ENCODE peak calls at places on chromosome 21, in six cellular contexts. One of them, this sample, is unnamed.

GRCh38 chr21:20882462-20883415 is 115.5 kb upstream of the NCAM2 start:
- DNase-seq in WERI-Rb-1: peak; percentile 25
- DNase-seq in dorsolateral prefrontal cortex: peak; percentile 5
- DNase-seq in CD8-positive, alpha-beta T cell: no peak
- DNase-seq in HCT116: peak; percentile 8
- DNase-seq in neuronal stem cell: peak; percentile 44
- DNase-seq in this sample: peak; percentile 31

GRCh38 chr21:36584980-36585940 is 105.3 kb upstream of the CLDN14 start:
- DNase-seq in WERI-Rb-1: peak; percentile 25
- DNase-seq in dorsolateral prefrontal cortex: no peak
- DNase-seq in CD8-positive, alpha-beta T cell: peak; percentile 58
- DNase-seq in HCT116: no peak
- DNase-seq in neuronal stem cell: no peak
- DNase-seq in this sample: peak; percentile 8

GRCh38 chr21:36727886-36728285 is 29.0 kb downstream of the SIM2 start:
- DNase-seq in WERI-Rb-1: no peak
- DNase-seq in dorsolateral prefrontal cortex: no peak
- DNase-seq in CD8-positive, alpha-beta T cell: no peak
- DNase-seq in HCT116: no peak
- DNase-seq in neuronal stem cell: no peak
- DNase-seq in this sample: no peak

GRCh38 chr21:35593000-35593502 is 467.3 kb downstream of the SETD4 start:
- DNase-seq in WERI-Rb-1: no peak
- DNase-seq in dorsolateral prefrontal cortex: no peak
- DNase-seq in CD8-positive, alpha-beta T cell: no peak
- DNase-seq in HCT116: no peak
- DNase-seq in neuronal stem cell: no peak
- DNase-seq in this sample: peak; percentile 47

GRCh38 chr21:23858878-23859277 is 1748.4 kb downstream of the MRPL39 start:
- DNase-seq in WERI-Rb-1: no peak
- DNase-seq in dorsolateral prefrontal cortex: no peak
- DNase-seq in CD8-positive, alpha-beta T cell: no peak
- DNase-seq in HCT116: no peak
- DNase-seq in neuronal stem cell: no peak
- DNase-seq in this sample: no peak

GRCh38 chr21:46229133-46229922 is 754 bp upstream of the LSS start:
- DNase-seq in WERI-Rb-1: no peak
- DNase-seq in dorsolateral prefrontal cortex: peak; percentile 16
- DNase-seq in CD8-positive, alpha-beta T cell: no peak
- DNase-seq in HCT116: no peak
- DNase-seq in neuronal stem cell: peak; percentile 74
- DNase-seq in this sample: no peak

GRCh38 chr21:40512590-40512989 is 334.4 kb downstream of the DSCAM start:
- DNase-seq in WERI-Rb-1: peak; percentile 60
- DNase-seq in dorsolateral prefrontal cortex: no peak
- DNase-seq in CD8-positive, alpha-beta T cell: no peak
- DNase-seq in HCT116: no peak
- DNase-seq in neuronal stem cell: no peak
- DNase-seq in this sample: no peak

GRCh38 chr21:37139902-37140301 is 66.8 kb downstream of the TTC3 start:
- DNase-seq in WERI-Rb-1: no peak
- DNase-seq in dorsolateral prefrontal cortex: no peak
- DNase-seq in CD8-positive, alpha-beta T cell: no peak
- DNase-seq in HCT116: no peak
- DNase-seq in neuronal stem cell: peak; percentile 81
- DNase-seq in this sample: no peak

GRCh38 chr21:41065539-41065938 is 102.4 kb upstream of the BACE2 start:
- DNase-seq in WERI-Rb-1: no peak
- DNase-seq in dorsolateral prefrontal cortex: no peak
- DNase-seq in CD8-positive, alpha-beta T cell: no peak
- DNase-seq in HCT116: no peak
- DNase-seq in neuronal stem cell: no peak
- DNase-seq in this sample: no peak

GRCh38 chr21:40143822-40144525 is 276.7 kb downstream of the PCP4 start:
- DNase-seq in WERI-Rb-1: peak; percentile 74
- DNase-seq in dorsolateral prefrontal cortex: peak; percentile 62
- DNase-seq in CD8-positive, alpha-beta T cell: no peak
- DNase-seq in HCT116: peak; percentile 6
- DNase-seq in neuronal stem cell: peak; percentile 68
- DNase-seq in this sample: peak; percentile 54

GRCh38 chr21:21165063-21165645 is 166.9 kb downstream of the NCAM2 start:
- DNase-seq in WERI-Rb-1: no peak
- DNase-seq in dorsolateral prefrontal cortex: no peak
- DNase-seq in CD8-positive, alpha-beta T cell: no peak
- DNase-seq in HCT116: no peak
- DNase-seq in neuronal stem cell: no peak
- DNase-seq in this sample: no peak

GRCh38 chr21:37557261-37557950 is 190.8 kb downstream of the DYRK1A start:
- DNase-seq in WERI-Rb-1: no peak
- DNase-seq in dorsolateral prefrontal cortex: no peak
- DNase-seq in CD8-positive, alpha-beta T cell: no peak
- DNase-seq in HCT116: no peak
- DNase-seq in neuronal stem cell: no peak
- DNase-seq in this sample: no peak

GRCh38 chr21:35782667-35783066 is 277.7 kb downstream of the SETD4 start:
- DNase-seq in WERI-Rb-1: no peak
- DNase-seq in dorsolateral prefrontal cortex: no peak
- DNase-seq in CD8-positive, alpha-beta T cell: no peak
- DNase-seq in HCT116: no peak
- DNase-seq in neuronal stem cell: no peak
- DNase-seq in this sample: no peak

GRCh38 chr21:34221331-34222030 is 142.3 kb upstream of the KCNE2 start:
- DNase-seq in WERI-Rb-1: no peak
- DNase-seq in dorsolateral prefrontal cortex: no peak
- DNase-seq in CD8-positive, alpha-beta T cell: no peak
- DNase-seq in HCT116: no peak
- DNase-seq in neuronal stem cell: no peak
- DNase-seq in this sample: no peak
- H3K4me3 ChIP-seq in WERI-Rb-1: no peak overlapping the region
- H3K4me3 ChIP-seq in dorsolateral prefrontal cortex: no peak overlapping the region
- H3K4me3 ChIP-seq in CD8-positive, alpha-beta T cell: no peak overlapping the region
- H3K4me3 ChIP-seq in HCT116: no peak overlapping the region
- H3K4me3 ChIP-seq in neuronal stem cell: no peak overlapping the region
- H3K4me3 ChIP-seq in this sample: no peak overlapping the region

DNA sequence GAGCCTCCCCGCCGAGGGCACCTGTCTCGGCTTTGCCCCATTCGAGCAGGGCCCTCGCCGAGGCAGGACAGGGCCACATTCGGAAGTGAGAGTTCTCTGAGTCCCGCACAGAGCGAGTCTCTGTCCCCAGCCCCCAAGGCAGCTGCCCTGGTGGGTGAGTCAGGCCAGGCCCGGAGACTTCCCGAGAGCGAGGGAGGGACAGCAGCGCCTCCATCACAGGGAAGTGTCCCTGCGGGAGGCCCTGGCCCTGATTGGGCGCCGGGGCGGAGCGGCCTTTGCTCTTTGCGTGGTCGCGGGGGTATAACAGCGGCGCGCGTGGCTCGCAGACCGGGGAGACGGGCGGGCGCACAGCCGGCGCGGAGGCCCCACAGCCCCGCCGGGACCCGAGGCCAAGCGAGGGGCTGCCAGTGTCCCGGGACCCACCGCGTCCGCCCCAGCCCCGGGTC is at the start of gene AIRE:
- DNase-seq in WERI-Rb-1: no peak
- DNase-seq in dorsolateral prefrontal cortex: no peak
- DNase-seq in CD8-positive, alpha-beta T cell: no peak
- DNase-seq in HCT116: no peak
- DNase-seq in neuronal stem cell: no peak
- DNase-seq in this sample: no peak
- H3K4me3 ChIP-seq in WERI-Rb-1: no peak within 1 kb of the TSS
- H3K4me3 ChIP-seq in dorsolateral prefrontal cortex: peak within 1 kb of the TSS; percentile 42
- H3K4me3 ChIP-seq in CD8-positive, alpha-beta T cell: no peak within 1 kb of the TSS
- H3K4me3 ChIP-seq in HCT116: no peak within 1 kb of the TSS
- H3K4me3 ChIP-seq in neuronal stem cell: no peak within 1 kb of the TSS
- H3K4me3 ChIP-seq in this sample: no peak within 1 kb of the TSS

GRCh38 chr21:42101246-42101645 is 30.1 kb downstream of the UMODL1 start:
- DNase-seq in WERI-Rb-1: no peak
- DNase-seq in dorsolateral prefrontal cortex: no peak
- DNase-seq in CD8-positive, alpha-beta T cell: no peak
- DNase-seq in HCT116: no peak
- DNase-seq in neuronal stem cell: no peak
- DNase-seq in this sample: no peak

GRCh38 chr21:42102063-42102462 is 30.9 kb downstream of the UMODL1 start:
- DNase-seq in WERI-Rb-1: no peak
- DNase-seq in dorsolateral prefrontal cortex: no peak
- DNase-seq in CD8-positive, alpha-beta T cell: no peak
- DNase-seq in HCT116: no peak
- DNase-seq in neuronal stem cell: no peak
- DNase-seq in this sample: peak; percentile 30

GRCh38 chr21:42103843-42104242 is 32.7 kb downstream of the UMODL1 start:
- DNase-seq in WERI-Rb-1: no peak
- DNase-seq in dorsolateral prefrontal cortex: no peak
- DNase-seq in CD8-positive, alpha-beta T cell: no peak
- DNase-seq in HCT116: no peak
- DNase-seq in neuronal stem cell: no peak
- DNase-seq in this sample: no peak

GRCh38 chr21:42102516-42102915 is 31.4 kb downstream of the UMODL1 start:
- DNase-seq in WERI-Rb-1: no peak
- DNase-seq in dorsolateral prefrontal cortex: no peak
- DNase-seq in CD8-positive, alpha-beta T cell: no peak
- DNase-seq in HCT116: no peak
- DNase-seq in neuronal stem cell: no peak
- DNase-seq in this sample: no peak

GRCh38 chr21:42102946-42103345 is 31.8 kb downstream of the UMODL1 start:
- DNase-seq in WERI-Rb-1: no peak
- DNase-seq in dorsolateral prefrontal cortex: no peak
- DNase-seq in CD8-positive, alpha-beta T cell: no peak
- DNase-seq in HCT116: no peak
- DNase-seq in neuronal stem cell: no peak
- DNase-seq in this sample: no peak
- H3K4me3 ChIP-seq in WERI-Rb-1: no peak overlapping the region
- H3K4me3 ChIP-seq in dorsolateral prefrontal cortex: no peak overlapping the region
- H3K4me3 ChIP-seq in CD8-positive, alpha-beta T cell: no peak overlapping the region
- H3K4me3 ChIP-seq in HCT116: no peak overlapping the region
- H3K4me3 ChIP-seq in neuronal stem cell: no peak overlapping the region
- H3K4me3 ChIP-seq in this sample: no peak overlapping the region

DNA sequence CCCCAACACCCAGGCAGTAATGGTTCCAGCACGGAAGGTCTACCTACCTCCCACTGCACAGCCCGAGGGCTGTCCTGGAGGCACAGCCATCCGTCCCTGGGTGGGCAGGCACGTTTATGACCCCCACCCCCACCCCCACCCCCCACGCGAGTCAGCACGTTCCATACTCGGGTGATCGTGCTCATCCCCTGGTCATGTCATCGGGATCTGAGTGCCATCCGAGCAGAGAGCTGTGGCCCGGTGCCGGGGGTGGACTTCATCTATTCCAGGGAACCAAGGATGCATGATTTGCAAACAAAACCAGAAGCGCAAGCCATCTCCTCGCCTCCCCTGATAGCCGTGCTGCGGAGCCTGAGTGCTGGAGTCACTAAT is 1.1 kb downstream of the TSPEAR start:
- DNase-seq in WERI-Rb-1: peak; percentile 6
- DNase-seq in dorsolateral prefrontal cortex: no peak
- DNase-seq in CD8-positive, alpha-beta T cell: no peak
- DNase-seq in HCT116: no peak
- DNase-seq in neuronal stem cell: no peak
- DNase-seq in this sample: peak; percentile 17
- H3K4me3 ChIP-seq in WERI-Rb-1: no peak overlapping the region
- H3K4me3 ChIP-seq in dorsolateral prefrontal cortex: no peak overlapping the region
- H3K4me3 ChIP-seq in CD8-positive, alpha-beta T cell: no peak overlapping the region
- H3K4me3 ChIP-seq in HCT116: no peak overlapping the region
- H3K4me3 ChIP-seq in neuronal stem cell: no peak overlapping the region
- H3K4me3 ChIP-seq in this sample: no peak overlapping the region

GRCh38 chr21:38913120-38913975 is 107.6 kb downstream of the ETS2 start:
- DNase-seq in WERI-Rb-1: no peak
- DNase-seq in dorsolateral prefrontal cortex: no peak
- DNase-seq in CD8-positive, alpha-beta T cell: no peak
- DNase-seq in HCT116: peak; percentile 77
- DNase-seq in neuronal stem cell: peak; percentile 30
- DNase-seq in this sample: peak; percentile 86
- H3K4me3 ChIP-seq in WERI-Rb-1: no peak overlapping the region
- H3K4me3 ChIP-seq in dorsolateral prefrontal cortex: no peak overlapping the region
- H3K4me3 ChIP-seq in CD8-positive, alpha-beta T cell: no peak overlapping the region
- H3K4me3 ChIP-seq in HCT116: peak overlapping the region; percentile 52
- H3K4me3 ChIP-seq in neuronal stem cell: no peak overlapping the region
- H3K4me3 ChIP-seq in this sample: no peak overlapping the region

GRCh38 chr21:26800455-26801454 is 44.5 kb downstream of the ADAMTS1 start:
- DNase-seq in WERI-Rb-1: no peak
- DNase-seq in dorsolateral prefrontal cortex: no peak
- DNase-seq in CD8-positive, alpha-beta T cell: no peak
- DNase-seq in HCT116: no peak
- DNase-seq in neuronal stem cell: no peak
- DNase-seq in this sample: no peak
- H3K4me3 ChIP-seq in WERI-Rb-1: no peak overlapping the region
- H3K4me3 ChIP-seq in dorsolateral prefrontal cortex: no peak overlapping the region
- H3K4me3 ChIP-seq in CD8-positive, alpha-beta T cell: no peak overlapping the region
- H3K4me3 ChIP-seq in HCT116: no peak overlapping the region
- H3K4me3 ChIP-seq in neuronal stem cell: no peak overlapping the region
- H3K4me3 ChIP-seq in this sample: no peak overlapping the region

GRCh38 chr21:18443686-18444085 is 40.1 kb upstream of the TMPRSS15 start:
- DNase-seq in WERI-Rb-1: no peak
- DNase-seq in dorsolateral prefrontal cortex: no peak
- DNase-seq in CD8-positive, alpha-beta T cell: no peak
- DNase-seq in HCT116: no peak
- DNase-seq in neuronal stem cell: no peak
- DNase-seq in this sample: no peak

GRCh38 chr21:18443085-18443484 is 39.5 kb upstream of the TMPRSS15 start:
- DNase-seq in WERI-Rb-1: no peak
- DNase-seq in dorsolateral prefrontal cortex: no peak
- DNase-seq in CD8-positive, alpha-beta T cell: no peak
- DNase-seq in HCT116: no peak
- DNase-seq in neuronal stem cell: no peak
- DNase-seq in this sample: no peak
- H3K4me3 ChIP-seq in WERI-Rb-1: no peak overlapping the region
- H3K4me3 ChIP-seq in dorsolateral prefrontal cortex: no peak overlapping the region
- H3K4me3 ChIP-seq in CD8-positive, alpha-beta T cell: no peak overlapping the region
- H3K4me3 ChIP-seq in HCT116: no peak overlapping the region
- H3K4me3 ChIP-seq in neuronal stem cell: no peak overlapping the region
- H3K4me3 ChIP-seq in this sample: no peak overlapping the region

GRCh38 chr21:38809170-38809878 is 3.6 kb downstream of the ETS2 start:
- DNase-seq in WERI-Rb-1: no peak
- DNase-seq in dorsolateral prefrontal cortex: no peak
- DNase-seq in CD8-positive, alpha-beta T cell: no peak
- DNase-seq in HCT116: no peak
- DNase-seq in neuronal stem cell: no peak
- DNase-seq in this sample: no peak

GRCh38 chr21:38806153-38806941 is 618 bp downstream of the ETS2 start:
- DNase-seq in WERI-Rb-1: peak; percentile 39
- DNase-seq in dorsolateral prefrontal cortex: no peak
- DNase-seq in CD8-positive, alpha-beta T cell: peak; percentile 67
- DNase-seq in HCT116: no peak
- DNase-seq in neuronal stem cell: peak; percentile 49
- DNase-seq in this sample: no peak

GRCh38 chr21:38807481-38807880 is 1.8 kb downstream of the ETS2 start:
- DNase-seq in WERI-Rb-1: no peak
- DNase-seq in dorsolateral prefrontal cortex: no peak
- DNase-seq in CD8-positive, alpha-beta T cell: no peak
- DNase-seq in HCT116: no peak
- DNase-seq in neuronal stem cell: peak; percentile 59
- DNase-seq in this sample: no peak

GRCh38 chr21:38806942-38807284 is 1.2 kb downstream of the ETS2 start:
- DNase-seq in WERI-Rb-1: no peak
- DNase-seq in dorsolateral prefrontal cortex: no peak
- DNase-seq in CD8-positive, alpha-beta T cell: no peak
- DNase-seq in HCT116: no peak
- DNase-seq in neuronal stem cell: no peak
- DNase-seq in this sample: no peak

GRCh38 chr21:38807987-38808386 is 2.3 kb downstream of the ETS2 start:
- DNase-seq in WERI-Rb-1: no peak
- DNase-seq in dorsolateral prefrontal cortex: no peak
- DNase-seq in CD8-positive, alpha-beta T cell: no peak
- DNase-seq in HCT116: no peak
- DNase-seq in neuronal stem cell: no peak
- DNase-seq in this sample: no peak
- H3K4me3 ChIP-seq in WERI-Rb-1: no peak overlapping the region
- H3K4me3 ChIP-seq in dorsolateral prefrontal cortex: peak overlapping the region; percentile 57
- H3K4me3 ChIP-seq in CD8-positive, alpha-beta T cell: no peak overlapping the region
- H3K4me3 ChIP-seq in HCT116: no peak overlapping the region
- H3K4me3 ChIP-seq in neuronal stem cell: no peak overlapping the region
- H3K4me3 ChIP-seq in this sample: peak overlapping the region; percentile 99